ENCODE peak calls at places on chromosomes 1 and 21, in five cellular contexts. X is brain microvascular endothelial cell, M is NB4, O is pancreas, S is SK-N-SH. Q is an unnamed sample.

GRCh38 chr1:190169311-190170067 is 308.2 kb downstream of the BRINP3 start:
- DNase-seq in X (peak; percentile 39), M (no peak), S (no peak), O (no peak), Q (peak; percentile 75)

GRCh38 chr1:222979561-222979960 is 163.5 kb downstream of the TLR5 start:
- DNase-seq in X (no peak), O (no peak), M (no peak), S (no peak), Q (no peak)

GRCh38 chr1:41009466-41009865 is 12.1 kb downstream of the SLFNL1 start:
- DNase-seq in S (no peak), O (no peak), X (no peak), M (no peak), Q (no peak)

GRCh38 chr1:172758242-172758641 is 99.3 kb downstream of the FASLG start:
- DNase-seq in X (no peak), O (no peak), M (no peak), S (no peak), Q (no peak)

GRCh38 chr1:156406229-156406628 is 37.2 kb downstream of the RHBG start:
- DNase-seq in O (no peak), M (no peak), S (no peak), X (no peak), Q (no peak)

GRCh38 chr21:18549214-18549905 is 145.8 kb upstream of the TMPRSS15 start:
- DNase-seq in X (peak; percentile 47), S (no peak), M (no peak), O (no peak), Q (peak; percentile 60)

GRCh38 chr1:219498666-219499065 is 114.2 kb downstream of the ZC3H11B start:
- DNase-seq in S (no peak), X (no peak), M (peak; percentile 2), O (no peak), Q (no peak)

GRCh38 chr1:232704694-232705680 is 75.1 kb upstream of the SIPA1L2 start:
- DNase-seq in O (peak; percentile 46), S (peak; percentile 19), X (peak; percentile 63), M (peak; percentile 89), Q (peak; percentile 81)

GRCh38 chr1:198967566-198967965 is 328.7 kb downstream of the PTPRC start:
- DNase-seq in M (no peak), X (no peak), O (no peak), S (peak; percentile 39), Q (no peak)

GRCh38 chr1:211213702-211214101 is 45.5 kb upstream of the RCOR3 start:
- DNase-seq in O (no peak), S (no peak), X (no peak), M (no peak), Q (no peak)

GRCh38 chr1:215482079-215482478 is 85.0 kb upstream of the KCTD3 start:
- DNase-seq in M (no peak), X (no peak), S (no peak), O (no peak), Q (no peak)

GRCh38 chr1:205480349-205481278 is 23.9 kb upstream of the CDK18 start:
- DNase-seq in O (no peak), X (no peak), S (no peak), M (no peak), Q (no peak)

GRCh38 chr1:213647864-213648650 is 339.7 kb upstream of the PROX1 start:
- DNase-seq in O (no peak), M (no peak), X (no peak), S (no peak), Q (no peak)

GRCh38 chr1:28085129-28085528 is 3.3 kb downstream of the EYA3 start:
- DNase-seq in O (no peak), X (no peak), S (no peak), M (no peak), Q (no peak)

GRCh38 chr1:1297802-1298424 is 9.8 kb downstream of the ACAP3 start:
- DNase-seq in M (no peak), X (no peak), S (no peak), O (no peak), Q (no peak)

GRCh38 chr1:24391882-24392603 is 21.5 kb downstream of the STPG1 start:
- DNase-seq in M (peak; percentile 59), S (peak; percentile 72), X (peak; percentile 36), O (peak; percentile 38), Q (peak; percentile 53)

GRCh38 chr1:114345930-114346479 is 165.0 kb downstream of the TRIM33 start:
- DNase-seq in O (peak; percentile 20), M (peak; percentile 4), S (peak; percentile 64), X (no peak), Q (peak; percentile 21)

GRCh38 chr1:14982029-14982428 is 171.5 kb upstream of the TMEM51 start:
- DNase-seq in M (no peak), S (no peak), O (no peak), X (no peak), Q (no peak)

GRCh38 chr1:57782357-57782756 is 358.5 kb upstream of the DAB1 start:
- DNase-seq in S (no peak), M (no peak), X (no peak), O (no peak), Q (no peak)

GRCh38 chr1:200372095-200372884 is 37.5 kb downstream of the ZNF281 start:
- DNase-seq in O (no peak), S (no peak), M (no peak), X (peak; percentile 80), Q (peak; percentile 78)

GRCh38 chr1:224815647-224816046 is 113.8 kb upstream of the DNAH14 start:
- DNase-seq in X (no peak), M (no peak), S (no peak), O (no peak), Q (no peak)

GRCh38 chr1:163267962-163268361 is 53.8 kb upstream of the NUF2 start:
- DNase-seq in X (no peak), M (no peak), O (no peak), S (no peak), Q (no peak)

GRCh38 chr1:114749835-114750234 is 7.9 kb downstream of the CSDE1 start:
- DNase-seq in S (no peak), X (no peak), O (no peak), M (no peak), Q (no peak)

GRCh38 chr1:177600936-177601335 is 368.9 kb downstream of the SEC16B start:
- DNase-seq in S (no peak), O (no peak), X (no peak), M (no peak), Q (no peak)

GRCh38 chr1:22223176-22223575 is 80.3 kb upstream of the WNT4 start:
- DNase-seq in O (no peak), M (no peak), S (no peak), X (no peak), Q (no peak)

GRCh38 chr1:241270016-241270415 is 87.0 kb downstream of the RGS7 start:
- DNase-seq in M (no peak), S (no peak), X (no peak), O (no peak), Q (no peak)

GRCh38 chr1:241271427-241271826 is 85.6 kb downstream of the RGS7 start:
- DNase-seq in S (no peak), O (no peak), X (no peak), M (no peak), Q (no peak)

GRCh38 chr1:241266121-241266520 is 90.9 kb downstream of the RGS7 start:
- DNase-seq in M (no peak), O (no peak), X (no peak), S (no peak), Q (no peak)

GRCh38 chr1:241265428-241265827 is 91.6 kb downstream of the RGS7 start:
- DNase-seq in X (no peak), S (no peak), M (no peak), O (no peak), Q (no peak)

GRCh38 chr1:241269116-241269515 is 87.9 kb downstream of the RGS7 start:
- DNase-seq in M (peak; percentile 24), S (no peak), O (no peak), X (no peak), Q (no peak)
- TF ChIP-seq CTCF in M (peak; percentile 39), S (no peak), O (no peak), X (peak; percentile 13), Q (no peak)

GRCh38 chr1:234326493-234327366 is 46.5 kb upstream of the COA6 start:
- DNase-seq in M (peak; percentile 66), X (peak; percentile 54), O (peak; percentile 39), S (peak; percentile 72), Q (peak; percentile 54)
- H3K4me3 ChIP-seq in M (peak overlapping the region; percentile 4), X (peak overlapping the region; percentile 27), O (peak overlapping the region; percentile 31), S (no peak overlapping the region), Q (peak overlapping the region; percentile 42)

DNA sequence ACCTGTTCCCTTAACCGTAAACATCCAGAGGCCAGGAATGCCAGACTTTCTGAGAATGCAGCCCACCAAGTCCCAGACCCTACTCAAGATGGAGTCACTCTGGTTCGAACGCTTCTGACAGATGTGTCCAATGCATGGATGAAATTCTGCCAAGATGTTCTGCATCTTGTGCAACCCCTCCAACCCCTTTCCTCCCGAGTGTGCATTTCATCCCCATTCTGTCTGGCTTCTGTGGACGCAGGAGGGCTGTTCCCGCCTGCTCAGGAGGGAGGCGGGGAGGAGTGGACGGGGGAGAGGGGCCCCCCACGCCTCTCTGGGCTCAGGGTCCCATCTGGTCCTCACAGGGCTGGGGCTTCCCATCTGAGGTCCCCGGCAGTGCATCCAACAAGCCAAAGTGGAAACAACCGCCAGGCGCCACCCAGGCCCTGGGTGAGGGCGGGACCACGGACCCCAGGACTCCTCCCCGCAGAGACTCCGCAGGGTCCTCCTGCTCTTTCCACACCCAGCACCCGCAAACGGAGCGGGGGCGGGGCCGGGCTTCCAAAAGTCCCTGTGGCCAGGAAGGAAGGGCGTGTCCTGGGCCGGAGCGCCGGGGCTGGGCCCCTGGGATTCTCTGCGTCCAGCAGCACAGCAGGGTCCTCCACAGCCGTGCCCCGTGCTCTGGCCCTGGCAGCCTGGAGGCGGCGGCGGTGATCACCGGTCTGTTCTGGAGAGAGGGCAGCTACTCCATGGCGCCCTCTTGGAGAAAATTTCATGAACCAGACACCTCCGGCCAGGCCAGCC is 27.7 kb upstream of the SUMO3 start:
- DNase-seq in S (peak; percentile 92), O (peak; percentile 48), M (peak; percentile 92), X (no peak), Q (peak; percentile 48)
- TF ChIP-seq CTCF in S (peak; percentile 45), O (no peak), M (peak; percentile 27), X (peak; percentile 46), Q (peak; percentile 60)

GRCh38 chr1:244231193-244231571 is 180.1 kb downstream of the ZBTB18 start:
- DNase-seq in X (no peak), M (no peak), S (no peak), O (peak; percentile 27), Q (peak; percentile 4)
- H3K4me3 ChIP-seq in X (peak overlapping the region; percentile 13), M (no peak overlapping the region), S (peak overlapping the region; percentile 17), O (peak overlapping the region; percentile 38), Q (no peak overlapping the region)

DNA sequence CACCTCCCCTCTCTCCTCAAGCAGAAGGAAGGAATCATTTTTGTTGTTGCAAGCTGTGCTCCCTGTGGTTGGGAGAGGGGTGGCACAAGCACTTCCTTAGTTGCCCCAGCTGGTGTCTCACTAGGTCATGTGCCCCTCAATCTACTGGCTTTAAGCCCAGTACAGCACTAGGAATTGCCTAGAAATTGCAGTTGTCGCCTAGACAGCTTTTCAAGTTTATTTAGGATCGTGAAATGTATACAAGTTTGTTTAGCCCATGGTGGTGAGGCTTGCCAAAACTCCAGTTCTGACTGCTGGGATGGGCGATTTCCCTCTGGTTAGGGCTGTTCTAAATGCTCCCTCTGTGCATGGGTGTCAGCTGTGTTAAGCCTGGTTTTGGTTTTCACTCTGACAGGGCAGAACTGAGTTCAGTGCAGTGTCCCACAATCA is 126.8 kb upstream of the ZNF644 start:
- DNase-seq in M (no peak), S (no peak), O (no peak), X (no peak), Q (no peak)
- TF ChIP-seq CTCF in M (no peak), S (no peak), O (no peak), X (no peak), Q (no peak)

Q was measured in astrocyte of the spinal cord.